ENCODE peak calls at places on chromosome 16, in four cellular contexts. One of them, this sample, is unnamed.

GRCh38 chr16:20415541-20415940 is 6.2 kb downstream of the ACSM5 start:
- DNase-seq in neural crest cell: no peak
- DNase-seq in upper lobe of right lung: no peak
- DNase-seq in AG04449: no peak
- DNase-seq in this sample: no peak

GRCh38 chr16:89325861-89326471 is 108.5 kb downstream of the ZNF778 start:
- DNase-seq in upper lobe of right lung: peak
- DNase-seq in neural crest cell: no peak
- DNase-seq in AG04449: no peak
- DNase-seq in this sample: no peak

GRCh38 chr16:27387724-27388123 is 14.2 kb upstream of the IL21R start:
- DNase-seq in upper lobe of right lung: no peak
- DNase-seq in AG04449: no peak
- DNase-seq in neural crest cell: no peak
- DNase-seq in this sample: no peak

GRCh38 chr16:85555549-85556455 is 57.3 kb upstream of the GSE1 start:
- DNase-seq in neural crest cell: no peak
- DNase-seq in upper lobe of right lung: peak
- DNase-seq in AG04449: no peak
- DNase-seq in this sample: peak

GRCh38 chr16:53043986-53044571 is 8.6 kb downstream of the CHD9NB start:
- DNase-seq in neural crest cell: no peak
- DNase-seq in upper lobe of right lung: no peak
- DNase-seq in AG04449: no peak
- DNase-seq in this sample: no peak

GRCh38 chr16:83954577-83955016 is 1.6 kb downstream of the OSGIN1 start:
- DNase-seq in upper lobe of right lung: no peak
- DNase-seq in neural crest cell: no peak
- DNase-seq in AG04449: no peak
- DNase-seq in this sample: no peak

GRCh38 chr16:56357291-56357764 is 68.0 kb downstream of the AMFR start:
- DNase-seq in neural crest cell: no peak
- DNase-seq in AG04449: no peak
- DNase-seq in upper lobe of right lung: no peak
- DNase-seq in this sample: peak

GRCh38 chr16:49023095-49023494 is 258.5 kb downstream of the CBLN1 start:
- DNase-seq in AG04449: no peak
- DNase-seq in neural crest cell: no peak
- DNase-seq in upper lobe of right lung: no peak
- DNase-seq in this sample: no peak

GRCh38 chr16:19745286-19746018 is 27.4 kb downstream of the IQCK start:
- DNase-seq in neural crest cell: no peak
- DNase-seq in upper lobe of right lung: no peak
- DNase-seq in AG04449: no peak
- DNase-seq in this sample: no peak

GRCh38 chr16:81369888-81370504 is 55.2 kb downstream of the GAN start:
- DNase-seq in AG04449: no peak
- DNase-seq in upper lobe of right lung: no peak
- DNase-seq in neural crest cell: no peak
- DNase-seq in this sample: no peak

GRCh38 chr16:3675601-3676130 is 21.2 kb downstream of the DNASE1 start:
- DNase-seq in AG04449: no peak
- DNase-seq in upper lobe of right lung: no peak
- DNase-seq in neural crest cell: no peak
- DNase-seq in this sample: no peak

GRCh38 chr16:75265911-75266701 is 14.7 kb upstream of the BCAR1 start:
- DNase-seq in upper lobe of right lung: peak
- DNase-seq in neural crest cell: peak
- DNase-seq in AG04449: no peak
- DNase-seq in this sample: peak

GRCh38 chr16:60686824-60687223 is 1349.4 kb downstream of the CDH8 start:
- DNase-seq in AG04449: no peak
- DNase-seq in neural crest cell: no peak
- DNase-seq in upper lobe of right lung: no peak
- DNase-seq in this sample: no peak

GRCh38 chr16:11024333-11025053 is 80.1 kb downstream of the CLEC16A start:
- DNase-seq in AG04449: no peak
- DNase-seq in upper lobe of right lung: no peak
- DNase-seq in neural crest cell: no peak
- DNase-seq in this sample: no peak

GRCh38 chr16:53098526-53099317 is 43.9 kb downstream of the CHD9 start:
- DNase-seq in neural crest cell: no peak
- DNase-seq in AG04449: no peak
- DNase-seq in upper lobe of right lung: peak
- DNase-seq in this sample: peak

GRCh38 chr16:24568392-24568791 is 29.0 kb downstream of the RBBP6 start:
- DNase-seq in upper lobe of right lung: no peak
- DNase-seq in neural crest cell: no peak
- DNase-seq in AG04449: no peak
- DNase-seq in this sample: no peak

GRCh38 chr16:84643180-84643583 is 5.1 kb upstream of the KLHL36 start:
- DNase-seq in upper lobe of right lung: peak
- DNase-seq in AG04449: peak
- DNase-seq in neural crest cell: no peak
- DNase-seq in this sample: no peak

GRCh38 chr16:12539185-12539929 is 264.3 kb downstream of the CPPED1 start:
- DNase-seq in neural crest cell: no peak
- DNase-seq in AG04449: peak
- DNase-seq in upper lobe of right lung: no peak
- DNase-seq in this sample: no peak

GRCh38 chr16:31009894-31010293 is 544 bp downstream of the STX1B start:
- DNase-seq in AG04449: no peak
- DNase-seq in upper lobe of right lung: no peak
- DNase-seq in neural crest cell: no peak
- DNase-seq in this sample: no peak

GRCh38 chr16:31423801-31424200 is 4.4 kb downstream of the COX6A2 start:
- DNase-seq in AG04449: no peak
- DNase-seq in upper lobe of right lung: peak
- DNase-seq in neural crest cell: no peak
- DNase-seq in this sample: no peak

GRCh38 chr16:84970447-84971127 is 40.7 kb downstream of the ZDHHC7 start:
- DNase-seq in neural crest cell: peak
- DNase-seq in upper lobe of right lung: peak
- DNase-seq in AG04449: peak
- DNase-seq in this sample: peak

GRCh38 chr16:22693670-22694340 is 120.2 kb upstream of the HS3ST2 start:
- DNase-seq in neural crest cell: no peak
- DNase-seq in upper lobe of right lung: no peak
- DNase-seq in AG04449: no peak
- DNase-seq in this sample: no peak

GRCh38 chr16:51731160-51731559 is 580.1 kb upstream of the SALL1 start:
- DNase-seq in neural crest cell: no peak
- DNase-seq in AG04449: no peak
- DNase-seq in upper lobe of right lung: no peak
- DNase-seq in this sample: no peak

GRCh38 chr16:79898703-79899102 is 298.2 kb upstream of the MAF start:
- DNase-seq in upper lobe of right lung: no peak
- DNase-seq in AG04449: no peak
- DNase-seq in neural crest cell: no peak
- DNase-seq in this sample: no peak
- TF ChIP-seq CTCF in upper lobe of right lung: no peak
- TF ChIP-seq CTCF in AG04449: no peak
- TF ChIP-seq CTCF in neural crest cell: no peak
- TF ChIP-seq CTCF in this sample: no peak

DNA sequence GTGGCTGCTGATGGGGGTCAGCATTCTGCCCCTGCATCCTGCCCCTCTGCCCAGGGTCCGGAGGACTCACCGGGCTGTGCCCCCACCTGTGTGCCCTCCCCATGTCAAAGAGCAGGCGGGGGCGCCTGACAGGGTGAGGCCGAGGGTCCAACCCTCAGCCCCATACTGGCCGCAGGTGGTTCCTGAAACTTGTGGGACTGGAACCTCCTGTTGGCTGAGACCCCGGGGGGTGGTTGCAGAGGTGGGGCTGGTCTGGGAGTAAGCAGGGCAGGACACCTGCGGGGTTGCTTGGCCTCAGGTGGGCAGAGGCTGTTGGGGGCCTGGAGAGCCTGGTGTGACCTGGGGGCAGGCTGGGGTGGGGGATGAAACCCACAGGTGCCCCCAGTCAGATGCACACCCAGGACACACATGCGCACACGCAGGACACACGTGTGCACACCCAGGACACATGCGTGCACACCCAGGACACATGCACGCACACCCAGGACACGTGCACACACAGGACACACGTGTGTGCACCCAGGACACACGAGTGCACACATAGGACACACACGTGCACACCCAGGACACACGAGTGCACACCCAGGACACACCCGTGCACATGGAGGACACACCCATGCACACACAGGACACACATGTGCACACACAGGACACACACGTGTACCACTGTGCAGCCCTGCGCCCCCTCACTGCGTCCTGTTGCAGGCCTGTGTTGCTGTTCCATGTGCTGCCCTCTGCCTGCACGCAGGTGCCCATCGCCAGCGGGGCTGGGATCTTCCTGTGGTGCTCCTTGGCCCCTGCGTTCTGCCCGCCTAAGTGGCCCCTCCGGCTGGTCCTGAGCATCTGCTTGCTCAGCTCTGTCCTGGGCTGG is 31.4 kb downstream of the SOX8 start:
- DNase-seq in upper lobe of right lung: no peak
- DNase-seq in AG04449: no peak
- DNase-seq in neural crest cell: no peak
- DNase-seq in this sample: no peak
- TF ChIP-seq CTCF in upper lobe of right lung: no peak
- TF ChIP-seq CTCF in AG04449: no peak
- TF ChIP-seq CTCF in neural crest cell: no peak
- TF ChIP-seq CTCF in this sample: no peak

GRCh38 chr16:80369559-80369958 is 171.2 kb upstream of the DYNLRB2 start:
- DNase-seq in AG04449: peak
- DNase-seq in neural crest cell: peak
- DNase-seq in upper lobe of right lung: no peak
- DNase-seq in this sample: no peak
- TF ChIP-seq CTCF in AG04449: peak
- TF ChIP-seq CTCF in neural crest cell: peak
- TF ChIP-seq CTCF in upper lobe of right lung: peak
- TF ChIP-seq CTCF in this sample: no peak

GRCh38 chr16:87366288-87366687 is 17.3 kb downstream of the FBXO31 start:
- DNase-seq in AG04449: no peak
- DNase-seq in upper lobe of right lung: no peak
- DNase-seq in neural crest cell: no peak
- DNase-seq in this sample: no peak

GRCh38 chr16:87361916-87362619 is 21.5 kb downstream of the FBXO31 start:
- DNase-seq in neural crest cell: no peak
- DNase-seq in AG04449: no peak
- DNase-seq in upper lobe of right lung: no peak
- DNase-seq in this sample: no peak

GRCh38 chr16:87360862-87361610 is 22.5 kb downstream of the FBXO31 start:
- DNase-seq in AG04449: no peak
- DNase-seq in upper lobe of right lung: no peak
- DNase-seq in neural crest cell: no peak
- DNase-seq in this sample: no peak

GRCh38 chr16:87365021-87365713 is 18.4 kb downstream of the FBXO31 start:
- DNase-seq in neural crest cell: no peak
- DNase-seq in AG04449: no peak
- DNase-seq in upper lobe of right lung: no peak
- DNase-seq in this sample: no peak

DNA sequence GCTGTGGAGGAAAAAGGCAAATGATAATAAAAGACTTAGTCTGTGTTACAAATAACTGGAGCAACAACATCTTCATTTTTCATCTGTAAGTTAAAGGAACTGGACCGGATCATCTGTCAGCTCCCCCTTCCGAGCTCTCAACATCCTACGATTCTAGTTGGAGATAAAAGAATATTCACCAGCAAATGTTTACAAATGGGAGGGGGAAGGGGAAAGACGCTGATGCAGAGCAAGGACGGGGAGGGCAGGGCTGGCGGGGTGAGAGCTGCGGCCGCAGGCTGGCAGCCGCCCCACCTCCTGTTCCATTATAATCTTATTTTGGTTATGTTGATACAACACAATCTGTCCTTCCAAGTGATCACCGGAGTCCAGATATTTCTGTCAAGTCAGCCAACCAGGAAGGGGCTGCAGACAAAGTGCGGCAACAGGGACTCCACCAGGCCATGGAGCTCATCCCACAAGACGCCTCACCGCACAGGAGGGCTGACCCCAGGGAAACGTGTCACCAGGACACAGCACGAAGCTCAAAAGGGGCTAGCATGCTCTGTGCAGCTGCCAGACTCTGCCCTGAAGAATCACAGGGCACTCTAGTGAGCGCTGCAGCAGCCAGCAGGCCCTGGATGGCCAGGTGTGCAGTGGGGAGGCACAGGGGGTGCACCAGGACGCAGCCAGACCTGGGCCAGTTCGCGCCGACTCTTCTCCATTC is 19.7 kb downstream of the FBXO31 start:
- DNase-seq in neural crest cell: no peak
- DNase-seq in AG04449: no peak
- DNase-seq in upper lobe of right lung: no peak
- DNase-seq in this sample: no peak
- TF ChIP-seq CTCF in neural crest cell: no peak
- TF ChIP-seq CTCF in AG04449: no peak
- TF ChIP-seq CTCF in upper lobe of right lung: no peak
- TF ChIP-seq CTCF in this sample: no peak